ENCODE peak calls at places on chromosome 12, in four cellular contexts. E, T, X and W are unnamed samples.

GRCh38 chr12:120439646-120440247 is 1.8 kb downstream of the COX6A1 start:
- DNase-seq in E (peak), T (peak), X (peak), W (peak)

GRCh38 chr12:71876400-71876799 is 36.8 kb downstream of the TBC1D15 start:
- DNase-seq in E (no peak), T (no peak), X (no peak), W (no peak)

GRCh38 chr12:121240484-121241202 is 30.7 kb downstream of the P2RX4 start:
- DNase-seq in E (no peak), T (no peak), X (no peak), W (no peak)

GRCh38 chr12:92945659-92946220 is 16.6 kb upstream of the EEA1 start:
- DNase-seq in E (no peak), T (peak), X (no peak), W (no peak)

GRCh38 chr12:27179399-27180214 is 64.5 kb upstream of the STK38L start:
- DNase-seq in E (peak), T (peak), X (peak), W (no peak)

GRCh38 chr12:5371636-5372035 is 60.3 kb upstream of the NTF3 start:
- DNase-seq in E (no peak), T (no peak), X (no peak), W (no peak)

GRCh38 chr12:132597333-132598283 is 12.8 kb downstream of the LRCOL1 start:
- DNase-seq in E (peak), T (peak), X (no peak), W (peak)

GRCh38 chr12:46517579-46517962 is 145.0 kb upstream of the SLC38A2 start:
- DNase-seq in E (no peak), T (no peak), X (peak), W (no peak)

GRCh38 chr12:99380701-99381100 is 266.9 kb upstream of the GARIN6 start:
- DNase-seq in E (no peak), T (no peak), X (no peak), W (no peak)

GRCh38 chr12:26936559-26937442 is 980 bp downstream of the INTS13 start:
- DNase-seq in E (peak), T (no peak), X (peak), W (no peak)

GRCh38 chr12:1594045-1594294 is 411 bp downstream of the FBXL14 start:
- DNase-seq in E (peak), T (no peak), X (peak), W (peak)

DNA sequence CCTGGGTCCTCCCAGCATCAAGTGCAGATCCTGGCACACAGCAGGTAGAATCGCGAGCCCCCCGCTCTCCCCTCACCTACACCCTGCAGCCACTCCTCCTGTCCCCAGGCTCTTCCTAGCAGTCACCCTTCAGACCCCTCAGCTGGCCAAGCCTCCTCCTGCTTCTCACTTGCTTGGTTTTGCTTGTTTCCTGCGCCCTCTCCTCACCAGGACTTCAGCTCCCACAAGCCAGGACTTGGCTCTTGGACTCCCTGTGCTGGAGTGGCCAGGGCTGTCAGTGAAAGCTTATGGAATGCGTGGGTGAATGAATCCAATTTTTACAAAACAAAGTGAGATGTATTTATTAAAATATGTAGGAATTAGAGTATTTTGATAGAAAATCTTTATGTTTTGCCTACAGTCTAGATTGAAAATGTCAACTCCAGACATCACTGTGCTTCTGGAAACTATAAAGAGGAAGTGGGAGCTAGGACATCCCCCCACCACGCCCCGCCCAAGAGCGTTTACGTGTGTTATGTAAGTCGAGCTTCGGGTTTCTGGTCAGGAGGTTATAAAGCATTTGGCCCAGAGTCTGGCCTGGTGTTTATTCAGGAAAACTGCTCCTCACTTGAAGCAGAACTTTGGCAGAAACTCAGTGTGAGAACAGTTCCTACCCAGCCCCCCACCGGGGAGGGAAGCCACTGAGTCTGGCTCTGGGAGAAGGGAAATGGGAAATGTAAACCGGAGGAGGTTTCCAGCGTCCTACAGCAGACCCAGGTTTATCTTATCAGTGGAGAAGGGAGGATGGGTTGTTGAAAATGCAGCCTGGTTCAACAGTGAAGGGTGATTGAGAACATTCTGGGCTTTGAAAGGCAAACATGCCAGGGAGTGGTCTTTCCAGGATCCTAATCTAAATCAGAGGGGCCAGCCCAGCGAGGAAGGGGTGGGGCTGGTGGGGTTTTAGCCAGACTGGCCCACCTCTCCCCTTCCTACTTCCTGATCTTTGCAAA is 8.8 kb downstream of the ALDH2 start:
- DNase-seq in E (no peak), T (peak), X (no peak), W (peak)
- TF ChIP-seq EZH2phosphoT487 in E (no peak), T (no peak), X (no peak), W (no peak)

GRCh38 chr12:75816892-75817291 is 214.7 kb downstream of the PHLDA1 start:
- DNase-seq in E (peak), T (no peak), X (peak), W (peak)
- TF ChIP-seq EZH2phosphoT487 in E (no peak), T (no peak), X (no peak), W (no peak)

GRCh38 chr12:66236969-66237368 is 48.0 kb downstream of the IRAK3 start:
- DNase-seq in E (no peak), T (no peak), X (no peak), W (no peak)

GRCh38 chr12:66232258-66232657 is 43.2 kb downstream of the IRAK3 start:
- DNase-seq in E (no peak), T (no peak), X (peak), W (peak)

GRCh38 chr12:66239295-66239694 is 50.3 kb downstream of the IRAK3 start:
- DNase-seq in E (no peak), T (no peak), X (no peak), W (no peak)

GRCh38 chr12:66237505-66238175 is 48.6 kb downstream of the IRAK3 start:
- DNase-seq in E (no peak), T (no peak), X (no peak), W (no peak)

DNA sequence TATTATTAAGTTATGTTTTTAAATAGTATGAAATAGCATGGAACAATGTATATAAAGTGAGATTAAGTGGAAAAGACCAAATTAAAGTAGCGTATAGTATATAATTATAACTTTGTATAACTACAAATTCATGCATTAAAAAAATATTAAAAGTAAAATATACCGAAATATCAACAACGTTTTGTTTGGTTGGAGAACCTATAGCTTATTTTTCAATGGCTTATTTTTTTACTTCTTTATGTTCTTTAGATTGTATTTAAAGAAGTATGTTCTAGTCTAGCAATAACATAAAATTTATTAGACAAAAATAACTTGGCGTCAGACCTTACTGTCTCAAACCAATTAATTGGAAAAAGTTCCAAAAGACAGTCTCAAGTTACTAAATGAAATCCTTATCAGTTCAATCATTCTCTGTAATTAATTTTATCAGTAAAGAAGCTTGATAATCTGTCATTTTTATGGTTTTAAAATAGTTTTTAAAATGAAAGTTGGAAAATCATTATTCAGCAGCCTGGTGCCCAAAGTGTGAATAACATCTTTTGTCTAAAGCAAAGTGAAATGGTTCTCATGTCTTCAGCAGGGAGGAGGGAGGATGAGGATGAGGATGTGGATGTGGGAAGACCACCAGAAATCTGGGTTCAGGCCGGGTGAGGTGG is 46.7 kb downstream of the IRAK3 start:
- DNase-seq in E (peak), T (no peak), X (peak), W (peak)
- TF ChIP-seq EZH2phosphoT487 in E (no peak), T (no peak), X (no peak), W (no peak)

DNA sequence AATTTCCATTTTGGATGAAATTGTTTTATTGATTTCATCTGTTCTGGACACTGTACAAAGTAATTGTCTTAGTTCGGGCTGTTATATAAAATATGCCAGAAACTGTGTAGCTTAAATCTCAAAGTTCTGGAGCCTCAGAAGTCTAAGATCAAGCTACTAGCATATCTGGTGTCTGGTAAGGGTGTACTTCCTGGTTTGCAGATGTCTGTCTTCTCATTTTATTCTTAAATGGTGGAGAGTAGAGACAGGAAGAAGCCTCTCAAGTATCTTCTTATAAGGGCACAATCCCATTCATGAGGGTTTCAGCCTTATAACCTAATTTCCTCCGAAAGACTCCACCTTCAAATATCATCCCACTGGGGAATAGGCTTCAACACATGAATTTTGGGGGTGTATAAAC is 51.3 kb downstream of the MON2 start:
- DNase-seq in E (no peak), T (no peak), X (no peak), W (no peak)
- TF ChIP-seq EZH2phosphoT487 in E (no peak), T (no peak), X (no peak), W (no peak)

DNA sequence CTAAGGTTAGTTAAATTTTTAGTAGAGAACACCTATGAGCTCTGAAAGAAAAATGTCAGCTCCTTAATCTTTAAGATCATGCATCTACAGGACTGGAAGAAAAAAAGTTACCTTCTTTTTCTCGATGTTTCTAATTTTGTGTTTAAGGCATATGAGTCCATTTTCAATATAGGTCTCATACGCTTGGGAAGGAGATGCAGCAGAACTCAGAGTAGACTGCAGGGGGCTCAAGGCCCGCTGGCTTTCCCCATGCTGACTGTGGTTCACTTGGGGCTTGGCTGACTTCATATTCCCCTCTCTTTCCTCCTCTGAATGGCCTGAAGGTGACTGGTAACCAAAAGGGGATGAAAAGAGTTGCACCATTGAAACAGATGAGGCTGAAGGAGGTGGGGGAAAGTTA is 1.5 kb downstream of the CAPRIN2 start:
- DNase-seq in E (peak), T (peak), X (peak), W (peak)
- TF ChIP-seq EZH2phosphoT487 in E (no peak), T (no peak), X (no peak), W (no peak)